ENCODE peak calls at places on chromosome X, in six cellular contexts. C is breast epithelium, W is HT1080, M is mesothelial cell of epicardium, S is RCC 7860, O is NCI-H1694 treated with DMSO at 0.1 percent for 48 hours. J is an unnamed sample.

GRCh38 chrX:49082472-49082871 is 2.8 kb upstream of the WDR45 start:
- DNase-seq in M (no peak), W (no peak), C (no peak), S (no peak), O (no peak), J (no peak)

GRCh38 chrX:106397788-106398538 is 213.8 kb upstream of the RADX start:
- DNase-seq in M (no peak), O (no peak), S (no peak), W (no peak), C (no peak), J (peak)

GRCh38 chrX:9657590-9658256 is 107.9 kb downstream of the GPR143 start:
- DNase-seq in O (no peak), W (no peak), M (no peak), C (no peak), S (no peak), J (no peak)

GRCh38 chrX:155959018-155959587 is 38.4 kb upstream of the IL9R start:
- DNase-seq in W (no peak), O (no peak), C (no peak), M (no peak), S (no peak), J (no peak)

GRCh38 chrX:1870421-1870820 is 255.6 kb downstream of the ASMT start:
- DNase-seq in C (no peak), S (no peak), M (no peak), O (no peak), W (peak), J (no peak)

GRCh38 chrX:69158166-69159040 is 6.8 kb downstream of the PJA1 start:
- DNase-seq in C (no peak), M (no peak), W (peak), O (peak), S (peak), J (peak)

GRCh38 chrX:115968436-115969252 is 201.9 kb upstream of the AGTR2 start:
- DNase-seq in O (peak), M (peak), S (peak), C (no peak), W (peak), J (peak)

GRCh38 chrX:151754042-151754419 is 19.5 kb downstream of the CNGA2 start:
- DNase-seq in C (no peak), W (peak), O (no peak), M (no peak), S (peak), J (peak)

GRCh38 chrX:104370089-104370488 is 115.4 kb upstream of the ESX1 start:
- DNase-seq in C (peak), W (peak), M (no peak), S (peak), O (no peak), J (no peak)

J was measured in cardiac fibroblast.